ENCODE peak calls at places on chromosomes 5 and 9, in four cellular contexts. H is right atrium auricular region, P is H1, U is aorta. L is an unnamed sample. For H3K36me3, the result is how much of the 10 kb centered on the place peaks cover.

GRCh38 chr9:136326061-136326776 is 1.1 kb upstream of the GPSM1 start:
- DNase-seq in U (no peak), P (peak), H (no peak), L (no peak)

GRCh38 chr9:91160181-91160580 is 201.5 kb downstream of the AUH start:
- DNase-seq in H (peak), U (no peak), P (no peak), L (no peak)

GRCh38 chr5:10262995-10263394 is 12.9 kb downstream of the CCT5 start:
- DNase-seq in U (no peak), P (no peak), H (peak), L (no peak)

GRCh38 chr5:168693297-168693696 is 114.1 kb upstream of the PANK3 start:
- DNase-seq in H (no peak), U (no peak), P (no peak), L (no peak)

GRCh38 chr5:172494630-172495505 is 40.5 kb upstream of the SH3PXD2B start:
- DNase-seq in P (peak), H (peak), U (no peak), L (peak)

GRCh38 chr9:124773473-124774130 is 2.5 kb upstream of the NR6A1 start:
- DNase-seq in U (no peak), P (no peak), H (no peak), L (no peak)

GRCh38 chr5:179244051-179244450 is 101.2 kb downstream of the ADAMTS2 start:
- DNase-seq in H (peak), P (no peak), U (no peak), L (no peak)

GRCh38 chr5:133524597-133524996 is 87.7 kb downstream of the FSTL4 start:
- DNase-seq in H (no peak), U (no peak), P (no peak), L (no peak)

GRCh38 chr9:137163101-137163661 is 6.7 kb downstream of the LRRC26 start:
- DNase-seq in P (peak), H (no peak), U (no peak), L (no peak)

GRCh38 chr9:8855046-8855445 is 1055.5 kb upstream of the DMAC1 start:
- DNase-seq in U (no peak), H (no peak), P (no peak), L (no peak)

GRCh38 chr5:132427285-132428146 is 58.0 kb downstream of the SLC22A5 start:
- DNase-seq in P (peak), H (peak), U (peak), L (no peak)

GRCh38 chr5:54673523-54674225 is 156.1 kb downstream of the SNX18 start:
- DNase-seq in U (peak), H (peak), P (no peak), L (no peak)

GRCh38 chr5:177446184-177447065 is at the start of gene PRR7:
- DNase-seq in H (no peak), P (peak), U (peak), L (peak)

GRCh38 chr5:142324377-142324870 is 397 bp downstream of the SPRY4 start:
- DNase-seq in H (no peak), P (no peak), U (peak), L (peak)

GRCh38 chr9:87592554-87593394 is 95.1 kb downstream of the DAPK1 start:
- DNase-seq in H (peak), U (peak), P (no peak), L (peak)

GRCh38 chr5:10652151-10652550 is 88.3 kb downstream of the ANKRD33B start:
- DNase-seq in H (no peak), U (no peak), P (no peak), L (no peak)

GRCh38 chr5:136374003-136374402 is 8.7 kb upstream of the TRPC7 start:
- DNase-seq in H (no peak), P (no peak), U (no peak), L (no peak)

GRCh38 chr9:5851445-5851844 is 18.5 kb upstream of the ERMP1 start:
- DNase-seq in H (no peak), U (no peak), P (no peak), L (no peak)

GRCh38 chr5:131416729-131417128 is 152.9 kb downstream of the CDC42SE2 start:
- DNase-seq in P (no peak), U (no peak), H (no peak), L (no peak)

GRCh38 chr9:77305622-77306365 is 128.5 kb downstream of the VPS13A start:
- DNase-seq in U (no peak), H (no peak), P (no peak), L (no peak)

GRCh38 chr5:54630738-54631369 is 113.3 kb downstream of the SNX18 start:
- DNase-seq in P (no peak), U (peak), H (no peak), L (no peak)

GRCh38 chr9:121692606-121693505 is 41.4 kb downstream of the DAB2IP start:
- DNase-seq in U (peak), P (no peak), H (no peak), L (no peak)

GRCh38 chr9:106478312-106479099 is 384.5 kb upstream of the ZNF462 start:
- DNase-seq in P (no peak), U (no peak), H (no peak), L (no peak)

GRCh38 chr9:96423985-96424336 is 5.8 kb upstream of the ZNF367 start:
- DNase-seq in H (no peak), U (no peak), P (no peak), L (no peak)

GRCh38 chr5:118701796-118702195 is 286.6 kb downstream of the DTWD2 start:
- DNase-seq in P (no peak), U (no peak), H (no peak), L (no peak)

GRCh38 chr5:138179277-138179857 is 455 bp downstream of the KIF20A start:
- DNase-seq in U (no peak), H (no peak), P (peak), L (no peak)

DNA sequence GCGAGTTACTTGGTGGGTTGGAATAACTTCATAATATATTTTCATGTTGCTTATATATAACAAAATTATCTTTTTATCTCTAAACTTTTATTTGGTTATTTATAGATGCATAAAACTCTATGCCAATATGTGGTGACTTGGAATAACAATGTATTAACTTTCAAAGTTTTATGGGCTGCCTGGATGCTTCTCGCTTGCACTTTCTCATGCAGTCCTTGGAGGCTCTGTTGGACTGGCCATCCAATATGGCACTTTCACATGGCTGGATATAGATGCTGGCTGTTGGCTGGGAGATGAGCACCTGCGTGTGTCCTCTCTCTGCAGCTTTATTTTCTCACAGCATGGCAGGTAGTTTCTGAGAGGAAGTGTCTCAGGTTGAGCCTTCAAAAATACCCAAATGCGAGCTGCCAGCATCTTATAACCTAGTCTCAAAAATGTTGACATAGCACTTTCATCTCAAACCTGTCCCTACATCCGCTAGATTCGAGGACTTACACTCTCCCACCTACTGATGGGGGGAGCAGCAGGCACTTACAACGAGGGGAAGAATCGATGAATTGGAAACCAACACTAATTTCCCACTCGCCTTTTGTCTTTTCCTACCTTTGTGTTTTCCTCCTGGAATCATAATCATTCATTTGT is 48.3 kb upstream of the SMARCA2 start:
- DNase-seq in H (no peak), U (no peak), P (no peak), L (no peak)
- H3K36me3 ChIP-seq in H (under half), U (under half), P (under half), L (under half)

GRCh38 chr5:151142933-151143332 is 14.6 kb downstream of the ANXA6 start:
- DNase-seq in U (no peak), H (no peak), P (no peak), L (no peak)
- H3K27ac ChIP-seq in U (no peak), H (no peak), P (no peak), L (peak)

DNA sequence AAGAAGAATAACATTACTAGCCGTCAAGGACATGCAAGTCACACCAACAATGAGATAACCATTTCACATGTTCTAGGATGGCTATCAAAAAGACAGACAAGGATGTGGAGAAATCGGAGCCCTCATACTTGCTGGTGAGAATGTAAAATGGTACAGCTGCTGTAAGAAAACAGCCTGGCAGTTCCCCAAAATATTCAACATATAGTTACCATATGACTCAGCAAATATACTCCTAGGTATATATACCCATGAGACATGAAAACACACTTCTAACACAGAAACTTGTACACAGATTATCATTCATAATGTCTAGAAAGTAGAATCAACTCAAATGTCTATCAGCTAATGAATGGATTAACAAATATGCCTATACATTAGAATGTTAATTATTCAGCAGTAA is 105.4 kb upstream of the PCAT7 start:
- DNase-seq in P (no peak), U (no peak), H (no peak), L (no peak)
- H3K36me3 ChIP-seq in P (under half), U (under half), H (under half), L (under half)

DNA sequence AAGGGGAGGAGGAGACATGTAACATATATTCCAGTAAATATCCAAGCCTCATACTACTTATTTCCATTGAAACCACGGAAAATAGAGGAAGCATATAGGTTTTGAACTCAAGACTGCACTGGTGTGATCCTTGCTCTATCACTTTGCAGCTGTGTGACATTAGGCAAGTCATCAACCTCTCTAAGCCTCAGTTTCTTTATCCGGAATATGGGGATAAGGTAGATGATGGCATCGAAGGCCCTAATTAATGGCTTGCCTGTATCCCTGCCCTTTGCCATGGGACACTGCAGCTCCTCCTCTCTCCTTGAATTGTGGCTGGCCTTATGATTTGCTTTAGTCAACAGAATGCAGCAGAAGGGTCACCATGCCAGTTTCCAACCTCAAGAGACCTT is 6.9 kb downstream of the SHB start:
- DNase-seq in H (no peak), U (no peak), P (no peak), L (no peak)
- H3K27ac ChIP-seq in H (peak), U (no peak), P (no peak), L (no peak)

GRCh38 chr5:176408590-176408989 is 7.7 kb downstream of the CLTB start:
- DNase-seq in U (no peak), P (no peak), H (no peak), L (no peak)
- H3K36me3 ChIP-seq in U (under half), P (under half), H (under half), L (under half)

GRCh38 chr5:6859001-6859400 is 145.8 kb downstream of the TENT4A start:
- DNase-seq in H (no peak), P (no peak), U (no peak), L (no peak)
- H3K27ac ChIP-seq in H (no peak), P (no peak), U (no peak), L (no peak)

DNA sequence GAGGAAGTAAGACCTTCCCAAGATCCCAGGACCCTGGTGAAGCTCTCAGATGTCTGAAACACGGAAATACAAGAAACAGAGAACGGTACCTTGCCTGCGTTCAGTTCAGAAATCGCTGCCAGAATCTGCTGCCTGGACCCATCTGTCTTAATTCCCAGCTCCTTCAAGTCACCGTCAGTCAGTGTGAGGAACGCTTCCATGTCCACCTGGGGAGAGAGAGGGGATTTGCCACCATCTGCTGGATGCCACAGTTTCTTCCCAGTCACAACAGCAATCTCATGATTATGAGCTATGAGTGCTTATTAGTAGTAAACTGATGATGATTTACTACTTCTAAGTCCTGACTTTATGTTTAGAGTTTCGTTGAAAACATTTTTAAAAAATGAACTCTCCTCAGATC is 36.7 kb upstream of the GABBR2 start:
- DNase-seq in U (no peak), P (no peak), H (no peak), L (no peak)
- H3K36me3 ChIP-seq in U (under half), P (under half), H (under half), L (under half)

GRCh38 chr9:116051528-116051927 is 102.1 kb upstream of the PAPPA start:
- DNase-seq in H (no peak), U (no peak), P (no peak), L (no peak)
- H3K27ac ChIP-seq in H (no peak), U (no peak), P (no peak), L (no peak)